ENCODE peak calls at places on chromosomes 11 and 22, in five cellular contexts. E is lower leg skin, J is foreskin fibroblast, R is heart left ventricle, U is AG10803. C is an unnamed sample.
A peak's percentile ranks its signal among the peaks of the same experiment; 100 is the strongest.

GRCh38 chr11:14852571-14853177 is 39.4 kb downstream of the CYP2R1 start:
- DNase-seq in U (no peak), J (no peak), E (no peak), R (no peak), C (no peak)

GRCh38 chr22:46430961-46431838 is 95.7 kb downstream of the TRMU start:
- DNase-seq in R (no peak), U (no peak), J (no peak), E (no peak), C (no peak)

GRCh38 chr11:63020671-63021255 is 5.1 kb upstream of the SLC22A8 start:
- DNase-seq in J (no peak), U (no peak), E (no peak), R (no peak), C (no peak)

GRCh38 chr11:44139565-44140313 is 44.3 kb downstream of the EXT2 start:
- DNase-seq in J (no peak), U (no peak), R (no peak), E (no peak), C (no peak)

GRCh38 chr11:70055444-70055843 is 22.7 kb upstream of the ANO1 start:
- DNase-seq in U (no peak), R (no peak), E (no peak), J (no peak), C (no peak)

GRCh38 chr22:19292262-19293230 is 1.0 kb upstream of the CLTCL1 start:
- DNase-seq in E (peak; percentile 65), R (no peak), U (peak; percentile 69), J (no peak), C (no peak)

GRCh38 chr11:110032257-110032656 is 60.9 kb upstream of the ZC3H12C start:
- DNase-seq in U (no peak), R (no peak), J (no peak), E (no peak), C (no peak)

GRCh38 chr22:11628651-11629511 is 3899.1 kb upstream of the OR11H1 start:
- DNase-seq in J (no peak), R (no peak), U (no peak), E (no peak), C (no peak)

GRCh38 chr11:7422544-7423331 is 62.6 kb upstream of the OLFML1 start:
- DNase-seq in E (no peak), R (no peak), U (no peak), J (no peak), C (no peak)

GRCh38 chr22:50606126-50606525 is 5.5 kb downstream of the MAPK8IP2 start:
- DNase-seq in R (no peak), J (no peak), U (no peak), E (no peak), C (no peak)

GRCh38 chr11:32325725-32326124 is 109.6 kb downstream of the WT1 start:
- DNase-seq in U (no peak), J (no peak), R (no peak), E (no peak), C (no peak)

GRCh38 chr22:47053865-47054185 is 291.4 kb downstream of the TBC1D22A start:
- DNase-seq in E (no peak), J (peak; percentile 36), U (peak; percentile 36), R (no peak), C (peak; percentile 18)

GRCh38 chr11:34305780-34306179 is 52.0 kb downstream of the ABTB2 start:
- DNase-seq in U (no peak), J (no peak), R (no peak), E (no peak), C (no peak)

GRCh38 chr11:93253111-93253510 is 55.3 kb upstream of the SLC36A4 start:
- DNase-seq in U (no peak), E (no peak), R (no peak), J (no peak), C (no peak)

GRCh38 chr11:135017296-135017695 is 605.3 kb upstream of the B3GAT1 start:
- DNase-seq in R (no peak), U (no peak), J (no peak), E (no peak), C (no peak)

GRCh38 chr22:17734197-17734596 is 40.1 kb downstream of the BID start:
- DNase-seq in U (peak; percentile 65), R (no peak), J (peak; percentile 58), E (no peak), C (no peak)

GRCh38 chr11:122754553-122755322 is 83.6 kb upstream of the CRTAM start:
- DNase-seq in E (no peak), U (no peak), R (no peak), J (no peak), C (no peak)

GRCh38 chr11:77886401-77886800 is 65.5 kb downstream of the AAMDC start:
- DNase-seq in R (no peak), U (peak; percentile 55), E (no peak), J (no peak), C (no peak)

GRCh38 chr11:94838027-94838610 is 70.0 kb downstream of the AMOTL1 start:
- DNase-seq in J (no peak), E (no peak), R (no peak), U (no peak), C (no peak)

GRCh38 chr11:3879967-3880542 is 24.6 kb downstream of the STIM1 start:
- DNase-seq in U (no peak), E (no peak), J (no peak), R (no peak), C (no peak)

GRCh38 chr11:56846631-56847400 is 98.3 kb upstream of the OR9G4 start:
- DNase-seq in U (no peak), R (no peak), J (no peak), E (no peak), C (no peak)

GRCh38 chr11:96341237-96342130 is 1.5 kb downstream of the MAML2 start:
- DNase-seq in U (peak; percentile 56), J (no peak), R (peak; percentile 44), E (peak; percentile 45), C (no peak)

GRCh38 chr11:15893080-15893492 is 463.3 kb downstream of the SOX6 start:
- DNase-seq in E (no peak), R (no peak), U (peak; percentile 74), J (no peak), C (peak; percentile 23)

GRCh38 chr22:32202539-32203180 is 2.2 kb downstream of the RFPL2 start:
- DNase-seq in R (no peak), U (peak; percentile 23), J (peak; percentile 17), E (no peak), C (peak; percentile 18)

GRCh38 chr11:124670732-124671131 is 2.8 kb downstream of the SIAE start:
- DNase-seq in R (no peak), U (peak; percentile 9), J (no peak), E (no peak), C (no peak)

GRCh38 chr11:64001552-64002427 is 15.6 kb downstream of the OTUB1 start:
- DNase-seq in E (no peak), R (no peak), J (no peak), U (no peak), C (no peak)

GRCh38 chr11:65119670-65119995 is 2.1 kb upstream of the ZNHIT2 start:
- DNase-seq in E (no peak), R (no peak), U (no peak), J (no peak), C (no peak)

GRCh38 chr11:65120831-65121230 is 1.1 kb downstream of the FAU start:
- DNase-seq in R (no peak), J (no peak), U (no peak), E (no peak), C (no peak)

GRCh38 chr11:65116370-65117205 is 913 bp downstream of the ZNHIT2 start:
- DNase-seq in U (peak; percentile 66), R (no peak), J (peak; percentile 80), E (no peak), C (no peak)

GRCh38 chr11:65117206-65118096 is at the start of gene ZNHIT2:
- DNase-seq in R (peak; percentile 100), J (peak; percentile 98), E (peak; percentile 99), U (peak; percentile 98), C (peak; percentile 97)

GRCh38 chr11:65118097-65118837 is 766 bp upstream of the ZNHIT2 start:
- DNase-seq in E (no peak), J (no peak), R (no peak), U (no peak), C (no peak)
- TF ChIP-seq CTCF in E (no peak), J (no peak), R (no peak), U (no peak), C (no peak)

DNA sequence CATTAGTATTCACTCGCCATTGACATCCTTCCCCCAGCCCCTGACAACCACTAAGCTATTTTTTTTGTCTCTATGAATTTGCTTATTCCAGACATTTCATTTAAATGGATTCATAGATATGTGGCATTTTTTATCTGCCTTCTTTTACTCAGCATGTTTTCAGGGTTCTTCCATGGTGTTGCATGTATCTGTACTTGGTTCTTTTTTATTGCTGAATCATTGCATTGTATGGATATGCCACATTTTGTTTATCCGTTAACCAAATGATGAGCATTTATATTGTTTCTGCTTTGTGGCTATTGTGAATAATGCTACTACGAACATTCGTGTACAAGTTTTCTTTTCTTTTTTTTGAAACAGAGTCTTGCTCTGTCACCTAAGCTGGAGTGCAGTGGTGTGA is 5.9 kb downstream of the METTL15 start:
- DNase-seq in R (no peak), U (no peak), J (no peak), E (no peak), C (no peak)
- H3K4me3 ChIP-seq in R (no peak overlapping the region), U (no peak overlapping the region), J (no peak overlapping the region), E (no peak overlapping the region), C (no peak overlapping the region)

GRCh38 chr22:42930810-42931420 is 73.8 kb upstream of the ARFGAP3 start:
- DNase-seq in R (no peak), E (no peak), J (no peak), U (peak; percentile 76), C (no peak)
- TF ChIP-seq CTCF in R (no peak), E (no peak), J (peak; percentile 24), U (peak; percentile 33), C (no peak)

GRCh38 chr11:60951611-60951908 is 416 bp downstream of the SLC15A3 start:
- DNase-seq in R (no peak), U (no peak), J (no peak), E (no peak), C (no peak)
- H3K4me3 ChIP-seq in R (peak overlapping the region; percentile 55), U (peak overlapping the region; percentile 62), J (peak overlapping the region; percentile 52), E (peak overlapping the region; percentile 22), C (no peak overlapping the region)

DNA sequence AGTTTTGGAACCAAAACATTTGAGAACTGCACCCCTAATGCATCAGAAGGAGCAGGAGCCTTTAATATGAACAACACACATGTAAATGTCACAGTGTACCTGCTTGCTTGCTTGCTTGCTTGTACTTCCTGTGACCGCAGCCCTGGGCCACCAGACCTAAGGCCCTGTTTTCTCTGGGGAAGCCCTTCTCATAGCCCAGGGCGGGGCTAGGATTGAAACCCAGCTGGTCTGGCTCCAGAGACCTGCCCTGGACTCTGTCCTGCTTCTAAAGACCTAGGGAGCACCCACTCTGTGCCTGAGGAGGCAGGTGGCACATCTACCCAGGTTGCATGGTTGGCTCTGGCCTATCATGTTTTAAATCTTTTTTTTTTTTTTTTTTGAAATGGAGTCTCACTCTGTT is 7.6 kb upstream of the MCM5 start:
- DNase-seq in U (no peak), J (no peak), E (no peak), R (no peak), C (no peak)
- TF ChIP-seq CTCF in U (no peak), J (no peak), E (no peak), R (no peak), C (no peak)

DNA sequence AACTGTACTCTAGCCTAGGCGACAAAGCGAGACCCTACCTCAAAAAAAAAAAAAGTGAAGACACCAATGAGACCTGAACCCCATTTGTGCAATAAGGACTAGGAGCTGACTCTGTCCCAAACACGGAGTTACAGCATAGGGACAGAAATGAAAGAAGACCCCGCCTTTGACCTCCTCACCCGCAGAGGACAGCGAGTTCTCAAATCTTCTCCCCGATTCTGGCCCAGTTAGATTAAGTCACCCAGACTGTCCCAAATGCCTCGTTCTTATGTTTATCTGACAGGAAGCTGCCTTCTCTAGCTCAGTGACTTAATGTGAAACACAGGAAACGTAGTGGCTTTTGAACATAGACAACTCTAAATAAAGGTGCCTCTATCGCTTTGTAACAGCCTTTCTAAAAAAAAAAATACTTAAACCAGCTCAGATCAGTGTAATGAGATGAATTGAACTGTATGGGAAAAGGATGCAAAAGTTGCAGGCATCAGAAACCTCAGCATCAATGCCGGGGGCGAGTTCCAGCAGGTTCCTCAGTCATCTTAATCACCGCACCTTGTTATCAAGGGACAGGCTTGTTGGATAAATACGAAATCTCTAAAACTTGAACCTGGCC is 10.6 kb downstream of the MYH9 start:
- DNase-seq in R (no peak), E (no peak), J (no peak), U (no peak), C (no peak)
- H3K4me3 ChIP-seq in R (peak overlapping the region; percentile 23), E (no peak overlapping the region), J (no peak overlapping the region), U (no peak overlapping the region), C (no peak overlapping the region)

C was measured in astrocyte of the cerebellum.